ENCODE peak calls at places on chromosomes 2 and 18, in four cellular contexts. X is upper lobe of right lung, E is psoas muscle, U is thoracic aorta. N is an unnamed sample. For H3K4me1, the result is how much of the 10 kb centered on the place peaks cover.

GRCh38 chr18:32289480-32290075 is 99.7 kb downstream of the MEP1B start:
- DNase-seq in X (no peak), E (no peak), U (no peak), N (peak)

GRCh38 chr18:67408240-67408639 is 108.3 kb downstream of the DSEL start:
- DNase-seq in X (no peak), E (no peak), U (no peak), N (no peak)

GRCh38 chr18:80204142-80204541 is 43.2 kb downstream of the PARD6G start:
- DNase-seq in X (no peak), E (no peak), U (no peak), N (no peak)

GRCh38 chr2:221527759-221528444 is 44.2 kb downstream of the EPHA4 start:
- DNase-seq in X (no peak), E (no peak), U (no peak), N (no peak)

GRCh38 chr2:99643824-99644787 is 154.3 kb upstream of the REV1 start:
- DNase-seq in X (no peak), E (no peak), U (no peak), N (no peak)

GRCh38 chr2:8551622-8552074 is 130.2 kb upstream of the ID2 start:
- DNase-seq in X (no peak), E (no peak), U (no peak), N (no peak)

GRCh38 chr2:38029512-38029911 is 46.4 kb downstream of the CYP1B1 start:
- DNase-seq in X (no peak), E (no peak), U (no peak), N (no peak)

GRCh38 chr2:160308915-160309314 is 108.8 kb upstream of the ITGB6 start:
- DNase-seq in X (no peak), E (no peak), U (no peak), N (no peak)

GRCh38 chr18:55489742-55490055 is 98.3 kb downstream of the TCF4 start:
- DNase-seq in X (no peak), E (no peak), U (no peak), N (no peak)

GRCh38 chr2:43370146-43370545 is 143.7 kb upstream of the ZFP36L2 start:
- DNase-seq in X (no peak), E (no peak), U (no peak), N (no peak)

GRCh38 chr18:67509711-67510110 is 6.8 kb downstream of the DSEL start:
- DNase-seq in X (no peak), E (no peak), U (no peak), N (no peak)

GRCh38 chr2:127618551-127618950 is 27.4 kb upstream of the GPR17 start:
- DNase-seq in X (no peak), E (no peak), U (no peak), N (no peak)

GRCh38 chr2:102100371-102101096 is 42.0 kb upstream of the IL1R1 start:
- DNase-seq in X (no peak), E (no peak), U (no peak), N (no peak)

GRCh38 chr18:64019922-64020756 is 50.3 kb downstream of the SERPINB8 start:
- DNase-seq in X (no peak), E (no peak), U (no peak), N (no peak)

GRCh38 chr2:207786956-207787516 is 17.3 kb upstream of the FZD5 start:
- DNase-seq in X (no peak), E (no peak), U (no peak), N (no peak)

GRCh38 chr2:138827426-138828054 is 47.4 kb upstream of the NXPH2 start:
- DNase-seq in X (no peak), E (no peak), U (no peak), N (peak)

GRCh38 chr2:111054791-111055627 is 65.7 kb upstream of the BCL2L11 start:
- DNase-seq in X (no peak), E (no peak), U (no peak), N (no peak)

GRCh38 chr2:218733615-218734021 is 23.0 kb downstream of the TTLL4 start:
- DNase-seq in X (no peak), E (peak), U (no peak), N (no peak)

GRCh38 chr2:233469261-233470006 is 97.1 kb downstream of the USP40 start:
- DNase-seq in X (peak), E (peak), U (no peak), N (no peak)

GRCh38 chr2:135657806-135658582 is 83.7 kb upstream of the UBXN4 start:
- DNase-seq in X (no peak), E (no peak), U (no peak), N (no peak)

DNA sequence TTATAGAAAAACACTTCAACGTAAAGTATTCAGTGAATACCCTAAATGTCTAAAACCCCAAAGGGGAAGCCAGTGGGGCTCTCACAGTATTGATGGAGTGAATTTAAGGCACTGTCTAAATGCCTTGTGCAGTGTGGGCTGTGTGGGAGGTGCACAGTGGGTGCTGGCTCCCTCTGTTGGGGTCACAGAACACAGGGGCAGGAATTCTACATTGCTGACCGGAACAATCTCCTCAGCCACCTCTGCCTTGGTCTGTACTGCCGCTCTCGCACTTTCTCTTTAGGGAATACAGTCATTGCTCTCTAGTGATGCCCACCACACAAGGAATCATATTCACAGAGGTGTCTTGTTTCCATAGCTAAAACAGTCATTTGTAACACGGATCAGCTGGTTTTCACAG is 45.4 kb downstream of the SPRED2 start:
- DNase-seq in X (no peak), E (no peak), U (no peak), N (no peak)
- H3K4me1 ChIP-seq in X (half or more), E (under half), U (under half), N (under half)

GRCh38 chr2:113229795-113230194 is 48.9 kb downstream of the PAX8 start:
- DNase-seq in X (no peak), E (no peak), U (no peak), N (no peak)

GRCh38 chr2:113230531-113230930 is 48.2 kb downstream of the PAX8 start:
- DNase-seq in X (no peak), E (no peak), U (no peak), N (no peak)

GRCh38 chr2:113228351-113228750 is 50.4 kb downstream of the PAX8 start:
- DNase-seq in X (no peak), E (no peak), U (no peak), N (no peak)

GRCh38 chr2:113227698-113228097 is 51.0 kb downstream of the PAX8 start:
- DNase-seq in X (no peak), E (no peak), U (no peak), N (no peak)

DNA sequence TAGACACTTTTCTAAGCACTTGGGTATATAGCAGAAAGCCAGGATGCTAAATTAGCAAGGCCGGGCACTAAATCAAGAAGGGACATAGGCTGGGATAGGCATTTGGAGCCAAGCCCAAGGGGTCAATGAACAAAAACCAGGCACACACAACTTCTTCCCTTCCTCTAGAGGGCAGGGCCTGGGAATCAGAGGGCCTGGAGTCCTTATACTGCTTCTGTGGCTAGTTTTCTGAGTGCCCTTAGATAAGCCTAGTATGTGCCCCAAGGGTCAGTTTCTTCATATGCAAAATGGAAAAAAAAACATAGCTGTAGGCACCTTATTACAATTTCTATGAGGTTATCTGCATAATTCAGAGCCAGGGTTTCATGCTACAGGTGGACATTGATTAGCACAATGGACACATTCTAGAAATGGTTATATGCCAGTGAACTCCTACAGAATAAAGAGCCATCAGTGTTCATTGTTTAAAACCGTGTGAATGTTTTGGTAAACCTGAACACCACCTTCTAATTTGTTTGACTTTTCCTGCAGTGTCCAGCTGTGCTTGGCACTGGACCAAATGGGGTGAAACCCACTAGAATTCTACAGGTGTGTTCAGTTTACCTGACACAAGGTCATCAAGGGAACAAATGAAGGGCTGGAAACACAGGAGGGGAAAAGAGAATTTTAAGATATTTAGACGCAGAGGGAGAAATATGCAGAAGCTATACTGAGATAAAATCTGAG is 49.6 kb downstream of the PAX8 start:
- DNase-seq in X (no peak), E (no peak), U (no peak), N (no peak)
- H3K4me1 ChIP-seq in X (under half), E (under half), U (under half), N (under half)

GRCh38 chr2:9799729-9800632 is 43.3 kb upstream of the TAF1B start:
- DNase-seq in X (peak), E (peak), U (peak), N (peak)
- H3K4me1 ChIP-seq in X (under half), E (under half), U (under half), N (under half)

DNA sequence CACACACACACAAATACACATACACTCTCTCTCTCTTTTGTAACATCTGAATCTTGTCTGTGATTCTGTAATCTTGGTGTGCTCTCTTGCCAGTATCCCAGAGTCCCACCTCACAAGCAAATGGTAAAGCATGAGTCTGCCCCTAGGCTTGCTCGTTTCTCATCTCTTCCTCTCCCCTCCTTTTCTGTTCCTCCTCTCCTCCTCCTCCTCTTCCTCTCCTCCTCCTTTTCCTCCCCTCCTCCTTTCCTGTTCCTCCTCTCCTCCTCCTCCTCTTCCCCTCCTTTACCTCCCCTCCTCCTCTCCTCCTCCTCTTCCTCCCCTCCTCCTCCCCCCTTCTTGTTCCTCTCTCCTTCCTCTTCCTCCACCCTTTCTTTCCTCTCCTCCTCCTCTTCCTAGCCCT is 59.0 kb downstream of the TNFRSF11A start:
- DNase-seq in X (no peak), E (no peak), U (no peak), N (no peak)
- H3K4me1 ChIP-seq in X (under half), E (under half), U (under half), N (under half)

DNA sequence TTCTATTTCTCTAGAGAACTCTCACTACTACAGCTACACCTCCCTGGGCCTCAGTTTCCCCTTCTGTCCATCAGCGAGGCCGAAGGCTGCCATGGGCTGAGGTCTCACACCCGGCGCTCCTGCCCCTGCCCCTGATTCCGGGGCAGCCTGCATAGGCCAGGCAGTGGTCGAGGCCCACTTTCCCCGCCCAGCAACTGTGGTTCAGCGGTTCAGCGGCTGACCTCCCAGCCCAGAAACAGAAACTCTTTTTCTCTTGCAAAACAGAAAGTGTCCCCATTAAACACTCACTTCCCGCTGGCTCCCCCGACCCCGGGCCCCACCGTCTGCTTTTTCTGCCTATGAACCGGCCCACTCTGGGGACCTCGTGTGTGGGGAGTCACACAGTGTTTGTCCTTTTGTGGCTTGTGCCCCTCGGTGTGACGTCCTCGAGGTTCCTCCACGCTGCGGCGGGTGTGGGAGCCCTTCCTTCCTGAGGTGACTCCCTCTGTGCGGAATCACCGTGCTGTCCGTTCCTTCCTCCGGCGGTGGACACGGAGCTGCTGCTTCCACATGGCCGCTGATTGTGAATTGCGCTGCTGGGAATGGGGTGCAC is 16.0 kb downstream of the PDCD1 start:
- DNase-seq in X (peak), E (peak), U (no peak), N (no peak)
- H3K4me1 ChIP-seq in X (under half), E (under half), U (under half), N (under half)